ENCODE peak calls at places on chromosomes 5 and 9, in seven cellular contexts. L is suprapubic skin, D is HepG2, J is A549, H is tibial nerve, X is uterus, K is sigmoid colon. T is an unnamed sample. For H3K4me1 and H3K9me3, the result is how much of the 10 kb centered on the place peaks cover.

GRCh38 chr5:132870801-132871200 is 2.7 kb upstream of the LEAP2 start:
- DNase-seq in J (no peak), D (no peak), L (no peak), X (no peak), K (no peak), H (no peak), T (no peak)

GRCh38 chr9:93143830-93144530 is 9.9 kb upstream of the NINJ1 start:
- DNase-seq in H (no peak), K (no peak), D (no peak), J (no peak), L (peak), X (no peak), T (no peak)

GRCh38 chr9:127654619-127655018 is 42.5 kb downstream of the STXBP1 start:
- DNase-seq in H (no peak), L (no peak), J (no peak), K (no peak), D (no peak), X (no peak), T (no peak)

GRCh38 chr9:82404484-82405280 is 416.1 kb downstream of the SPATA31D1 start:
- DNase-seq in X (peak), D (no peak), H (no peak), K (no peak), J (no peak), L (no peak), T (no peak)

GRCh38 chr5:55344392-55344992 is 36.7 kb downstream of the MTREX start:
- DNase-seq in X (peak), J (peak), L (no peak), H (peak), K (peak), D (peak), T (peak)

GRCh38 chr5:371811-372555 is 50.5 kb downstream of the AHRR start:
- DNase-seq in D (no peak), K (no peak), L (peak), H (no peak), X (no peak), J (no peak), T (peak)

GRCh38 chr5:166883016-166883415 is 1408.4 kb upstream of the WWC1 start:
- DNase-seq in L (no peak), X (no peak), K (no peak), J (peak), H (no peak), D (no peak), T (no peak)

GRCh38 chr9:134419684-134420076 is 93.4 kb downstream of the RXRA start:
- DNase-seq in H (no peak), K (no peak), X (no peak), L (no peak), D (no peak), J (peak), T (no peak)

GRCh38 chr9:120210301-120210700 is 369.7 kb downstream of the CDK5RAP2 start:
- DNase-seq in D (no peak), K (no peak), J (no peak), X (no peak), L (no peak), H (no peak), T (no peak)

GRCh38 chr5:42454216-42454995 is 31.2 kb downstream of the GHR start:
- DNase-seq in H (no peak), K (no peak), D (no peak), X (no peak), L (no peak), J (no peak), T (no peak)

GRCh38 chr5:2991884-2992283 is 240.4 kb upstream of the IRX2 start:
- DNase-seq in H (no peak), L (no peak), K (no peak), D (no peak), X (no peak), J (no peak), T (peak)

GRCh38 chr5:148145916-148146315 is 22.4 kb upstream of the SPINK14 start:
- DNase-seq in X (no peak), J (no peak), H (no peak), L (no peak), D (peak), K (no peak), T (peak)

GRCh38 chr9:89204811-89205210 is 26.2 kb upstream of the SHC3 start:
- DNase-seq in L (no peak), H (no peak), J (no peak), D (no peak), X (no peak), K (no peak), T (no peak)

GRCh38 chr5:137294604-137295003 is 204.5 kb downstream of the SPOCK1 start:
- DNase-seq in X (no peak), L (no peak), J (no peak), D (no peak), H (no peak), K (no peak), T (no peak)

GRCh38 chr5:75034137-75034739 is 18.1 kb downstream of the GCNT4 start:
- DNase-seq in X (no peak), D (no peak), J (no peak), L (no peak), H (no peak), K (no peak), T (peak)

GRCh38 chr5:119070578-119070827 is 384 bp upstream of the DMXL1 start:
- DNase-seq in J (peak), H (peak), D (no peak), X (no peak), K (no peak), L (peak), T (no peak)

GRCh38 chr9:36772449-36773370 is 200.0 kb downstream of the MELK start:
- DNase-seq in D (no peak), L (no peak), K (no peak), H (no peak), J (no peak), X (no peak), T (no peak)

GRCh38 chr5:16538001-16538400 is 72.4 kb upstream of the ZNF622 start:
- DNase-seq in L (no peak), K (no peak), D (no peak), J (no peak), X (no peak), H (no peak), T (no peak)

GRCh38 chr5:122311888-122312669 is at the start of gene SNCAIP:
- DNase-seq in K (peak), D (no peak), L (no peak), H (no peak), J (peak), X (peak), T (peak)

GRCh38 chr5:76542887-76543690 is 80.1 kb downstream of the F2RL2 start:
- DNase-seq in D (no peak), L (no peak), K (no peak), X (no peak), H (no peak), J (no peak), T (peak)

GRCh38 chr5:108420755-108421154 is 38.9 kb upstream of the FBXL17 start:
- DNase-seq in X (no peak), J (no peak), D (no peak), H (no peak), L (no peak), K (no peak), T (no peak)

GRCh38 chr5:160165137-160166068 is 46.2 kb upstream of the PWWP2A start:
- DNase-seq in H (peak), L (peak), D (peak), X (peak), K (peak), J (peak), T (peak)

GRCh38 chr9:95003694-95004451 is 277.4 kb downstream of the AOPEP start:
- DNase-seq in L (no peak), H (peak), X (peak), K (peak), J (no peak), D (peak), T (peak)

GRCh38 chr5:164563370-164563769 is 1058.0 kb downstream of the MAT2B start:
- DNase-seq in L (no peak), K (no peak), D (no peak), J (no peak), X (no peak), H (no peak), T (no peak)

GRCh38 chr9:116313638-116314037 is 160.0 kb downstream of the PAPPA start:
- DNase-seq in H (no peak), K (no peak), J (no peak), D (no peak), L (no peak), X (no peak), T (no peak)

GRCh38 chr5:109585012-109585599 is 104.6 kb upstream of the MAN2A1 start:
- DNase-seq in L (no peak), J (no peak), K (no peak), X (no peak), D (no peak), H (no peak), T (no peak)

GRCh38 chr9:36389590-36389989 is 10.5 kb downstream of the RNF38 start:
- DNase-seq in H (no peak), L (no peak), K (no peak), X (no peak), D (no peak), J (no peak), T (no peak)

DNA sequence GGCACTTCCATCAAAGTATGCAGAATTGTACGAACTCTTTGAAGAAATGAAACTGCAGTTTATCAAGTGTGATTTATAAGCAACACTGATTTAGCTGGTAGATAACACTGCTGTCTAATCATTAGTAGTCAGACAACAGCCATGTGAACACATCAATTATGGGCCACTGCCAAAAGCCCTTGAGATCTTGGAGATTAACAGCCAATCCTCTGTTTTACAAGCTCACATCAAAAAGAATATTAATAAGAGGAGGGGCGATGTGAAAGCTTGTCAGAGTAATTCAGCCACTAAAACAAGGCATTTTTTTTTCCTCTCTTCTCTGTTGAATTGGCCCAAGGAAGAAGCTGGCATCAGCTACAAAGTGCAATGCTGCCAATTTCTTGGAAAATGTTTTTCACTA is 28.1 kb downstream of the ZNF608 start:
- DNase-seq in L (no peak), D (no peak), K (no peak), X (no peak), H (no peak), J (no peak), T (no peak)
- H3K4me1 ChIP-seq in L (under half), D (under half), K (half or more), X (under half), H (under half), J (under half), T (under half)

DNA sequence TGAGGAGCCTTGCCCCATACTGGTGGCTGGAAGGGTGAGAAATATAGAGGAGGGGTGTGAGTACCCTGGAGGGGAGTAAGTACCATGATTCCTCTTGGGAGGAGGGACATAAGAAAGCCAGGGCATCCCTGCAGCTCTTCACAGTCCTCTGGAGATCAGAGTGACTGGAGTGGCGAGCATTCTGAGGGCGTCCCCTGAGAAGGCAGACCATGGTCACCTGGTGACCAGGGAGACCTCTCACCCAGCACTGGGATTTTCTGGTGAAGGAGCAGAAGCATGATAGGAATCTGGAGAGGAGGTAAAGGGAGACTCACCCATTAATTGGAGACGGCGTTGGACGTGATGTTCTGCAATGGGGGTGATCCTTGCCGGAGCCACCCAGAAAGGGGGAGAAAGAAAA is 27.7 kb upstream of the GPX3 start:
- DNase-seq in J (no peak), L (no peak), H (no peak), X (no peak), D (no peak), K (no peak), T (no peak)
- H3K9me3 ChIP-seq in J (under half), L (under half), H (under half), X (under half), D (under half), K (under half), T (under half)

GRCh38 chr5:154577449-154577848 is 99.4 kb upstream of the HAND1 start:
- DNase-seq in X (no peak), L (no peak), J (no peak), D (no peak), K (no peak), H (no peak), T (no peak)
- TF ChIP-seq POLR2A in X (no peak), L (no peak), J (no peak), D (no peak), K (no peak), H (no peak), T (no peak)

GRCh38 chr9:118367383-118367782 is 663.2 kb downstream of the TLR4 start:
- DNase-seq in J (no peak), D (no peak), K (no peak), H (no peak), X (no peak), L (no peak), T (no peak)
- H3K4me1 ChIP-seq in J (under half), D (under half), K (under half), H (under half), X (under half), L (under half), T (under half)

GRCh38 chr9:138122676-138123075 is 245.1 kb downstream of the CACNA1B start:
- DNase-seq in J (no peak), L (no peak), D (no peak), X (no peak), H (no peak), K (no peak), T (no peak)
- H3K9me3 ChIP-seq in J (under half), L (under half), D (under half), X (under half), H (under half), K (under half), T (under half)

GRCh38 chr9:86469476-86470087 is 115.4 kb upstream of the TUT7 start:
- DNase-seq in X (no peak), K (no peak), L (no peak), D (no peak), H (no peak), J (no peak), T (peak)
- TF ChIP-seq POLR2A in X (no peak), K (no peak), L (no peak), D (no peak), H (no peak), J (no peak), T (no peak)